ENCODE peak calls at places on chromosomes 6 and 20, in eight cellular contexts. R is ovary, U is stomach, H is sigmoid colon, X is tibial artery, E is AG04450, I is cardiac muscle cell, T is A549. N is an unnamed sample.

GRCh38 chr20:12970372-12970821 is 38.4 kb upstream of the SPTLC3 start:
- DNase-seq in R (peak; percentile 22), U (no peak), H (no peak), X (no peak), E (peak; percentile 16), I (peak; percentile 65), T (peak; percentile 20), N (peak; percentile 14)

GRCh38 chr6:157898169-157898568 is 75.1 kb downstream of the SNX9 start:
- DNase-seq in R (no peak), U (no peak), H (no peak), X (no peak), E (no peak), I (no peak), T (no peak), N (no peak)

GRCh38 chr6:94478178-94479140 is 1059.1 kb upstream of the EPHA7 start:
- DNase-seq in R (no peak), U (no peak), H (no peak), X (no peak), E (no peak), I (no peak), T (no peak), N (peak; percentile 54)

GRCh38 chr6:24524801-24525200 is 30.0 kb downstream of the ALDH5A1 start:
- DNase-seq in R (no peak), U (no peak), H (no peak), X (no peak), E (peak; percentile 15), I (peak; percentile 71), T (no peak), N (peak; percentile 10)

GRCh38 chr20:58421497-58421850 is 32.4 kb downstream of the VAPB start:
- DNase-seq in R (no peak), U (no peak), H (no peak), X (no peak), E (no peak), I (no peak), T (no peak), N (no peak)

GRCh38 chr20:17534077-17534476 is 2.9 kb upstream of the BFSP1 start:
- DNase-seq in R (no peak), U (no peak), H (no peak), X (no peak), E (no peak), I (no peak), T (no peak), N (no peak)

GRCh38 chr6:125421853-125422252 is 120.1 kb upstream of the HDDC2 start:
- DNase-seq in R (no peak), U (no peak), H (no peak), X (peak; percentile 66), E (no peak), I (peak; percentile 53), T (no peak), N (peak; percentile 88)

GRCh38 chr20:39897781-39898466 is 791.1 kb downstream of the MAFB start:
- DNase-seq in R (no peak), U (no peak), H (no peak), X (no peak), E (no peak), I (no peak), T (no peak), N (no peak)

GRCh38 chr6:90650041-90650948 is 63.4 kb upstream of the MAP3K7 start:
- DNase-seq in R (no peak), U (no peak), H (no peak), X (no peak), E (no peak), I (no peak), T (no peak), N (no peak)

GRCh38 chr6:76230711-76231110 is 158.2 kb upstream of the IMPG1 start:
- DNase-seq in R (no peak), U (no peak), H (no peak), X (no peak), E (no peak), I (no peak), T (no peak), N (no peak)

GRCh38 chr6:70849348-70850069 is 107.4 kb downstream of the B3GAT2 start:
- DNase-seq in R (no peak), U (no peak), H (no peak), X (no peak), E (peak; percentile 38), I (no peak), T (no peak), N (no peak)

GRCh38 chr6:26187981-26188635 is 100.9 kb downstream of the HFE start:
- DNase-seq in R (peak; percentile 54), U (no peak), H (no peak), X (peak; percentile 31), E (no peak), I (peak; percentile 63), T (no peak), N (no peak)

GRCh38 chr6:32081168-32081624 is 27.9 kb downstream of the TNXB start:
- DNase-seq in R (peak; percentile 92), U (no peak), H (peak; percentile 93), X (peak; percentile 81), E (peak; percentile 55), I (peak; percentile 95), T (no peak), N (no peak)

GRCh38 chr6:12138377-12138776 is 126.3 kb downstream of the HIVEP1 start:
- DNase-seq in R (no peak), U (no peak), H (no peak), X (no peak), E (no peak), I (no peak), T (no peak), N (no peak)

GRCh38 chr20:3203315-3204123 is 963 bp downstream of the DDRGK1 start:
- DNase-seq in R (no peak), U (peak; percentile 33), H (no peak), X (no peak), E (no peak), I (no peak), T (no peak), N (no peak)

GRCh38 chr6:65182681-65183080 is 524.3 kb downstream of the EYS start:
- DNase-seq in R (peak; percentile 19), U (no peak), H (no peak), X (no peak), E (no peak), I (peak; percentile 0), T (no peak), N (no peak)

DNA sequence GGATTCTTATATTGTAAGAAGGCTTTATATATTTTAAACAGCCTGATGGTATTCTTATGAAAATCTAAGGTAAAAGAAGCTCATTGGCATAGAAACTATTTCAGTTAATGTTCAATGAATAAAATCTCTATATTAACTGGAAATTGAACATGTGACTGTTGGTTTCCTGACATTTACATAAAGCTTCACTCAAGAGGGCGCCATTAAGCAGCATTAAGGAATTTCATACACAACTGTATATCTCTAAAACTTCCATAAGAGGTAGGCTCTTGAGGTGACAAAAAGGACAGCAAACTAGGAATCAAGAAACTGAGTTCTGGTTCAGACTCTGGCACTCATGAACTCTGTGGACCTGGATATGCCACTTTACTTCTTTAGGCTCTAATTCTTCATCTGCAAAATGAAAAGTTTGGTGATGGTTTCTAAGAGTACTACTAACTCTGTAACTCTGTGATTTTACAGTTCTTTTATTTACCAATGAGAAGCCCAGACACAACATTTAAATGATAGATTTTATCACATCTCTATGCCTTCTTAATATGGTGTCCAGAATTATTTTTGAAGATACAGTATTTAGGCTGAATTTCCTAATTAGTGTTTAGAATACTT is 147.5 kb downstream of the FLRT3 start:
- DNase-seq in R (no peak), U (no peak), H (no peak), X (no peak), E (peak; percentile 26), I (peak; percentile 37), T (peak; percentile 12), N (no peak)
- TF ChIP-seq CTCF in R (no peak), U (peak; percentile 25), H (no peak), X (no peak), E (peak; percentile 67), I (peak; percentile 29), T (peak; percentile 69), N (peak; percentile 61)

GRCh38 chr20:33132858-33133615 is 34.9 kb upstream of the BPIFA2 start:
- DNase-seq in R (no peak), U (no peak), H (no peak), X (no peak), E (no peak), I (peak; percentile 40), T (no peak), N (no peak)
- H3K4me3 ChIP-seq in R (no peak overlapping the region), U (no peak overlapping the region), H (no peak overlapping the region), X (no peak overlapping the region), E (no peak overlapping the region), I (no peak overlapping the region), T (no peak overlapping the region), N (no peak overlapping the region)

GRCh38 chr6:39347906-39348585 is 25.5 kb upstream of the KCNK16 start:
- DNase-seq in R (peak; percentile 70), U (peak; percentile 72), H (no peak), X (peak; percentile 70), E (peak; percentile 20), I (peak; percentile 73), T (peak; percentile 74), N (no peak)

GRCh38 chr6:39353698-39354315 is 31.3 kb upstream of the KCNK16 start:
- DNase-seq in R (no peak), U (no peak), H (no peak), X (no peak), E (no peak), I (no peak), T (no peak), N (no peak)

GRCh38 chr6:39347201-39347600 is 24.7 kb upstream of the KCNK16 start:
- DNase-seq in R (no peak), U (no peak), H (no peak), X (no peak), E (no peak), I (no peak), T (no peak), N (no peak)

GRCh38 chr6:39348740-39349139 is 26.2 kb upstream of the KCNK16 start:
- DNase-seq in R (no peak), U (no peak), H (no peak), X (no peak), E (no peak), I (no peak), T (no peak), N (no peak)

DNA sequence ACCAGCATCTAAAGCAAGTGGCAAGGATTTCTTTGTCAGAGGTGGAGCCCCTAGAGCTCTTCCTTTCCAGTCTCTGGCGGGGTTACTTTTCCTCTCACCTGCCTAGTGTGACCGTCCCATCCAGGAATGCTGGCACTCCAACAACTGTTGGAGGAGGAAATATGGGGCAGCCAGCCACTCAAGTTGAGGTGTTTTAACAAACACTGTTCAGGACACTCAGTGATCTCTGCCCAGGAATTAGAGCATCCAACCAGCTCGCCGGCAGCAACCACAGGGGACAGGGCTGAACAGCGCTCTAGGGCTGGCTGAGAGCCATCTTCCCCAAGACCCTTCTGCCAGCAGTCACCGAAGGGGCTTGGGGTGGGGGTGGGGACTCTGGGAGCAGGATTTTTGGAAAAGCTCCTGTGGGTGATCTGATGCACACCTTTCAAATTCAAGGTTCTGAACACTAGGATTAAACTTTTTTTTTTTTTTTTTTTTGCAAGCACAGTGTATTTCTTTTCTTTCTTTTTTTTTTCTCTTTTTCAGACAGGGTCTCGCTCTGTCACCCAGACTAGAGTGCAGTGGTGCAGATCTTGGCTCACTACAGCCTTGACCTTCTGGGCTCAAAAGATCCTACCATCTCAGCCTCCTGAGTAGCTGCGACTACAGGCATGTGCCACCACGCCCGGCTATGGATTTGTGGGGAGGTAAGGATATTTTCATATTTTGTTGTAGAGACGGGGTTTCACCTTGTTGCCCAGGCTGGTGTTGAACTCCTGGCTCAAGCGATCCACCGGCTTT is 28.4 kb upstream of the KCNK16 start:
- DNase-seq in R (no peak), U (no peak), H (no peak), X (no peak), E (no peak), I (no peak), T (no peak), N (no peak)
- TF ChIP-seq CTCF in R (no peak), U (no peak), H (no peak), X (no peak), E (no peak), I (no peak), T (no peak), N (no peak)

GRCh38 chr6:129748901-129749748 is 39.1 kb upstream of the ARHGAP18 start:
- DNase-seq in R (no peak), U (no peak), H (no peak), X (no peak), E (no peak), I (peak; percentile 37), T (no peak), N (no peak)
- H3K4me3 ChIP-seq in R (no peak overlapping the region), U (no peak overlapping the region), H (no peak overlapping the region), X (no peak overlapping the region), E (no peak overlapping the region), I (no peak overlapping the region), T (no peak overlapping the region), N (no peak overlapping the region)